ENCODE peak calls at places on chromosomes 13 and 19, in ten cellular contexts. G is right lobe of liver, B is H54, S is IMR-90, Q is adrenal gland, U is sigmoid colon, H is thyroid gland, W is GM12878, J is heart left ventricle, Y is esophagus squamous epithelium. Z is an unnamed sample.

GRCh38 chr19:38049105-38049649 is 142.2 kb downstream of the SIPA1L3 start:
- DNase-seq in Y (no peak), W (peak; percentile 93), H (no peak), B (no peak), J (no peak), Q (no peak), G (no peak), U (no peak), S (no peak), Z (no peak)

GRCh38 chr13:103263448-103263847 is 197.2 kb upstream of the SLC10A2 start:
- DNase-seq in B (no peak), J (no peak), H (no peak), W (no peak), U (no peak), Q (no peak), Y (no peak), G (no peak), S (no peak), Z (no peak)

GRCh38 chr19:16548956-16549355 is 6.7 kb upstream of the CHERP start:
- DNase-seq in Y (no peak), J (no peak), W (no peak), S (no peak), G (no peak), U (no peak), B (no peak), H (no peak), Q (no peak), Z (no peak)

GRCh38 chr13:104357672-104358314 is 1291.6 kb upstream of the SLC10A2 start:
- DNase-seq in J (no peak), H (no peak), Q (no peak), B (no peak), W (no peak), Y (no peak), U (no peak), G (no peak), S (no peak), Z (no peak)

GRCh38 chr13:39254606-39255005 is 216.3 kb downstream of the NHLRC3 start:
- DNase-seq in J (no peak), Q (no peak), H (no peak), S (no peak), Y (no peak), G (no peak), W (no peak), U (no peak), B (no peak), Z (no peak)

GRCh38 chr19:17077447-17078028 is 2.0 kb downstream of the MYO9B start:
- DNase-seq in S (no peak), G (no peak), B (no peak), Q (no peak), W (no peak), Y (no peak), U (no peak), H (no peak), J (no peak), Z (no peak)

GRCh38 chr19:41321600-41322270 is 11.8 kb downstream of the CCDC97 start:
- DNase-seq in G (no peak), H (peak; percentile 37), U (peak; percentile 79), Q (peak; percentile 52), S (peak; percentile 80), B (peak; percentile 90), Y (no peak), J (peak; percentile 60), W (no peak), Z (no peak)

GRCh38 chr13:108895220-108895704 is 265.9 kb downstream of the MYO16 start:
- DNase-seq in H (no peak), Y (no peak), Q (no peak), G (no peak), B (no peak), W (no peak), U (no peak), J (no peak), S (peak; percentile 69), Z (peak; percentile 56)

GRCh38 chr13:46184277-46184699 is 2.3 kb upstream of the LCP1 start:
- DNase-seq in J (no peak), H (peak; percentile 25), S (no peak), U (no peak), B (peak; percentile 11), Y (no peak), Q (no peak), W (no peak), G (no peak), Z (peak; percentile 55)

GRCh38 chr19:6413291-6413690 is 11.3 kb downstream of the KHSRP start:
- DNase-seq in H (peak; percentile 34), B (no peak), Y (no peak), S (no peak), G (no peak), Q (no peak), W (no peak), J (no peak), U (no peak), Z (no peak)

GRCh38 chr13:40508112-40508511 is 158.3 kb downstream of the FOXO1 start:
- DNase-seq in H (no peak), W (no peak), Q (no peak), S (no peak), U (no peak), Y (no peak), J (no peak), B (no peak), G (no peak), Z (peak; percentile 43)

GRCh38 chr19:7789447-7789846 is 26.4 kb downstream of the CLEC4M start:
- DNase-seq in H (no peak), B (no peak), G (no peak), J (no peak), Y (no peak), U (no peak), W (no peak), S (no peak), Q (no peak), Z (no peak)

GRCh38 chr13:79485014-79485441 is 4.1 kb downstream of the NDFIP2 start:
- DNase-seq in J (peak; percentile 28), U (no peak), Q (peak; percentile 41), W (no peak), B (no peak), G (no peak), H (no peak), S (peak; percentile 83), Y (no peak), Z (no peak)

GRCh38 chr13:74747186-74747955 is 613.2 kb upstream of the KLF12 start:
- DNase-seq in W (no peak), J (no peak), Q (no peak), H (no peak), B (no peak), Y (no peak), U (no peak), S (no peak), G (no peak), Z (no peak)

GRCh38 chr13:93039131-93039530 is 187.5 kb upstream of the GPC6 start:
- DNase-seq in B (no peak), W (no peak), U (no peak), Y (no peak), H (no peak), J (no peak), Q (no peak), S (peak; percentile 67), G (no peak), Z (no peak)

GRCh38 chr13:37443538-37443937 is 155.0 kb downstream of the POSTN start:
- DNase-seq in U (no peak), Q (no peak), G (no peak), H (no peak), J (no peak), W (no peak), B (no peak), S (peak; percentile 90), Y (no peak), Z (no peak)

GRCh38 chr13:93687261-93687660 is 460.7 kb downstream of the GPC6 start:
- DNase-seq in U (no peak), G (no peak), H (no peak), J (no peak), W (no peak), B (no peak), Q (no peak), S (peak; percentile 75), Y (no peak), Z (no peak)

GRCh38 chr13:40665061-40665753 is 1.2 kb downstream of the FOXO1 start:
- DNase-seq in B (no peak), Y (no peak), U (no peak), J (peak; percentile 52), W (no peak), H (peak; percentile 65), S (no peak), Q (peak; percentile 50), G (peak; percentile 75), Z (no peak)

DNA sequence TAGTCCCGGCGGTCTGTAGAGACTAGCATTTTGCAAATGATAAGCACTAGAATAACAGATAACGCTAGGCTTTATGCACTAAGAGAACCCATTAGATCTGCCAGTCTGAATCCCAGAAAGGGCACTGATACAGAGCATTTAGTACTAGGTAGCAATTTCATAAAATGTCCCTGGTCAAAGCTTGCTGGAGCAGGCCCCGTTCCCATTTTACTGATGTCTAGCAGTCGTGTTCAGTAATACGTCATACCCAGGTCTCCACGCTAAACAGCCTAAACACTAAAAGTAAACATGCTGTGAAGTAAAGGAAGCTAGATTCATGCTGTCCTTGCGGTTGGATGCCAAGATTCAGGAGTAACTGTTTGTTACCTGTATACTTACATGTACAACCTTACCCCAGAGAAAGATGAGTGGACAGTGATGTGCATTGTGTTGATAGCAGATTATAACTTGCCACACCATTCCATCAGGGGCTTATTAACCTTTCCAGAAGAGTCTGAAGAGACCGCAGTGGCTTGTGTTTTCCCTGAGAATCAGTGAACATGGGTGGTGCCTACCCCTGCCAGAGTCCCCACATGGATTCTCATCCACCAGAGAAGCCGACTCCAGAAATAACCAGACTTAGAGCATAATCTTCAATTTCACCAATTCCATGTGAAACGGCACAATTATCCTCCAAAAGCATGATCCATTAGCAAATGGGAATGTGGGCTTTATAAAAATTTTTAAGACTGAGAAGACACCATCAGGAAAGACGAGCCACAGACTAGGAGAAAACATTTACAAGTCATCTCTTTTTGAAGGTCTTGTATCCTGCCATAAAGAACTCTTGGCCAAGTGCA is 3.4 kb upstream of the RPS11 start:
- DNase-seq in B (no peak), J (no peak), Y (no peak), S (peak; percentile 27), W (no peak), H (no peak), G (no peak), Q (no peak), U (no peak), Z (no peak)
- TF ChIP-seq POLR2A in B (no peak), J (no peak), Y (no peak), S (peak; percentile 77), W (peak; percentile 68), H (no peak), G (no peak), Q (no peak), U (no peak), Z (no peak)

GRCh38 chr13:114002771-114003321 is 29.0 kb upstream of the C13orf46 start:
- DNase-seq in B (no peak), J (peak; percentile 17), Y (no peak), Q (no peak), G (peak; percentile 39), S (no peak), H (no peak), W (no peak), U (peak; percentile 57), Z (no peak)
- TF ChIP-seq POLR2A in B (no peak), J (no peak), Y (no peak), Q (no peak), G (no peak), S (no peak), H (no peak), W (no peak), U (no peak), Z (no peak)

GRCh38 chr13:33846306-33847062 is 28.5 kb downstream of the RFC3 start:
- DNase-seq in Y (no peak), W (no peak), U (no peak), H (no peak), J (no peak), S (no peak), G (no peak), Q (no peak), B (no peak), Z (no peak)
- TF ChIP-seq POLR2A in Y (no peak), W (peak; percentile 34), U (no peak), H (no peak), J (no peak), S (no peak), G (no peak), Q (no peak), B (no peak), Z (no peak)

GRCh38 chr19:50214699-50215543 is 11.5 kb downstream of the MYH14 start:
- DNase-seq in Y (no peak), S (no peak), J (no peak), Q (no peak), W (no peak), H (peak; percentile 97), U (no peak), G (no peak), B (no peak), Z (no peak)
- TF ChIP-seq POLR2A in Y (no peak), S (no peak), J (no peak), Q (no peak), W (no peak), H (no peak), U (no peak), G (no peak), B (no peak), Z (no peak)